ENCODE peak calls at places on chromosomes 3 and 15, in six cellular contexts. F, Z, Q, G, Y and D are unnamed samples.
A peak's percentile ranks its signal among the peaks of the same experiment; 100 is the strongest.

GRCh38 chr15:66754789-66755188 is 52.8 kb downstream of the SMAD6 start:
- DNase-seq in F (no peak), Z (no peak), Q (no peak), G (no peak), Y (no peak), D (no peak)

GRCh38 chr3:71345429-71346027 is 238.0 kb downstream of the FOXP1 start:
- DNase-seq in F (no peak), Z (no peak), Q (no peak), G (no peak), Y (no peak), D (peak; percentile 26)

GRCh38 chr3:9512456-9513045 is 41.1 kb downstream of the LHFPL4 start:
- DNase-seq in F (no peak), Z (no peak), Q (no peak), G (no peak), Y (no peak), D (no peak)

GRCh38 chr3:18069564-18069963 is 327.1 kb upstream of the TBC1D5 start:
- DNase-seq in F (no peak), Z (peak; percentile 33), Q (no peak), G (no peak), Y (no peak), D (no peak)

GRCh38 chr3:24394754-24395153 is 99.9 kb downstream of the THRB start:
- DNase-seq in F (no peak), Z (no peak), Q (no peak), G (no peak), Y (no peak), D (no peak)

GRCh38 chr3:141148770-141149169 is 82.9 kb upstream of the PXYLP1 start:
- DNase-seq in F (no peak), Z (no peak), Q (peak; percentile 75), G (no peak), Y (no peak), D (no peak)

GRCh38 chr3:9883676-9884554 is 3.9 kb upstream of the CIDEC start:
- DNase-seq in F (no peak), Z (no peak), Q (no peak), G (no peak), Y (no peak), D (no peak)

GRCh38 chr3:171099911-171100310 is 73.4 kb upstream of the SLC2A2 start:
- DNase-seq in F (no peak), Z (no peak), Q (no peak), G (no peak), Y (no peak), D (no peak)

GRCh38 chr15:66387176-66388056 is 704 bp downstream of the MAP2K1 start:
- DNase-seq in F (peak; percentile 78), Z (peak; percentile 76), Q (peak; percentile 94), G (peak; percentile 77), Y (peak; percentile 52), D (peak; percentile 19)

GRCh38 chr3:193764959-193765358 is 172.0 kb downstream of the OPA1 start:
- DNase-seq in F (no peak), Z (no peak), Q (no peak), G (no peak), Y (no peak), D (no peak)

GRCh38 chr15:95733931-95734330 is 596.6 kb upstream of the NR2F2 start:
- DNase-seq in F (no peak), Z (no peak), Q (no peak), G (no peak), Y (no peak), D (no peak)

GRCh38 chr3:52240886-52241244 is 1.9 kb upstream of the TWF2 start:
- DNase-seq in F (no peak), Z (no peak), Q (no peak), G (no peak), Y (no peak), D (no peak)

GRCh38 chr3:125191256-125191655 is 21.3 kb downstream of the SLC12A8 start:
- DNase-seq in F (no peak), Z (no peak), Q (peak; percentile 2), G (no peak), Y (no peak), D (no peak)

GRCh38 chr3:78887608-78888011 is 880.2 kb downstream of the ROBO1 start:
- DNase-seq in F (no peak), Z (peak; percentile 62), Q (no peak), G (no peak), Y (no peak), D (no peak)

GRCh38 chr3:46668116-46668515 is 25.4 kb downstream of the ALS2CL start:
- DNase-seq in F (no peak), Z (no peak), Q (peak; percentile 76), G (no peak), Y (no peak), D (no peak)

GRCh38 chr3:152419748-152420147 is 151.0 kb downstream of the MBNL1 start:
- DNase-seq in F (no peak), Z (no peak), Q (no peak), G (no peak), Y (no peak), D (no peak)

GRCh38 chr3:14428087-14429067 is 26.0 kb downstream of the SLC6A6 start:
- DNase-seq in F (no peak), Z (no peak), Q (no peak), G (no peak), Y (no peak), D (no peak)

GRCh38 chr3:13655074-13655913 is 106.4 kb downstream of the FBLN2 start:
- DNase-seq in F (peak; percentile 23), Z (no peak), Q (no peak), G (peak; percentile 85), Y (peak; percentile 80), D (no peak)

GRCh38 chr3:53641397-53641796 is 147.0 kb downstream of the CACNA1D start:
- DNase-seq in F (no peak), Z (no peak), Q (no peak), G (no peak), Y (no peak), D (no peak)

GRCh38 chr3:30658328-30659052 is 52.1 kb downstream of the TGFBR2 start:
- DNase-seq in F (no peak), Z (peak; percentile 81), Q (no peak), G (no peak), Y (no peak), D (no peak)

GRCh38 chr3:79268422-79268821 is 499.4 kb downstream of the ROBO1 start:
- DNase-seq in F (no peak), Z (no peak), Q (no peak), G (no peak), Y (no peak), D (no peak)

GRCh38 chr3:174784206-174784934 is 74.8 kb upstream of the NAALADL2 start:
- DNase-seq in F (no peak), Z (peak; percentile 61), Q (no peak), G (no peak), Y (no peak), D (no peak)

GRCh38 chr15:76988874-76989780 is 5.8 kb upstream of the PSTPIP1 start:
- DNase-seq in F (no peak), Z (no peak), Q (peak; percentile 60), G (no peak), Y (no peak), D (no peak)

GRCh38 chr15:78087944-78088772 is 4.2 kb upstream of the SH2D7 start:
- DNase-seq in F (no peak), Z (no peak), Q (no peak), G (no peak), Y (no peak), D (no peak)

GRCh38 chr3:127951276-127951675 is 36.2 kb downstream of the KBTBD12 start:
- DNase-seq in F (no peak), Z (peak; percentile 67), Q (no peak), G (peak; percentile 46), Y (no peak), D (no peak)

GRCh38 chr3:123365450-123366143 is 83.3 kb downstream of the ADCY5 start:
- DNase-seq in F (peak; percentile 50), Z (peak; percentile 37), Q (no peak), G (no peak), Y (peak; percentile 79), D (no peak)

GRCh38 chr3:49656541-49657112 is 17.5 kb upstream of the APEH start:
- DNase-seq in F (no peak), Z (peak; percentile 4), Q (no peak), G (no peak), Y (no peak), D (no peak)

GRCh38 chr15:63749330-63749942 is 84.3 kb downstream of the HERC1 start:
- DNase-seq in F (no peak), Z (no peak), Q (no peak), G (no peak), Y (no peak), D (no peak)

GRCh38 chr15:48775556-48775955 is 35.3 kb downstream of the CEP152 start:
- DNase-seq in F (no peak), Z (no peak), Q (no peak), G (no peak), Y (no peak), D (no peak)

GRCh38 chr3:124478834-124479233 is 251.4 kb upstream of the UMPS start:
- DNase-seq in F (no peak), Z (no peak), Q (no peak), G (no peak), Y (no peak), D (no peak)